ENCODE peak calls at places on chromosome 6, in four cellular contexts. V is AG20443, I is non-pigmented ciliary epithelial cell, B is NCI-H748 treated with DMSO at 0.1 percent for 48 hours. A is an unnamed sample.

GRCh38 chr6:100664274-100665040 is 199.7 kb upstream of the SIM1 start:
- DNase-seq in V (peak), I (no peak), B (peak), A (no peak)

GRCh38 chr6:36245572-36246031 is 24.3 kb upstream of the PNPLA1 start:
- DNase-seq in V (no peak), I (no peak), B (no peak), A (no peak)

GRCh38 chr6:9408718-9409117 is 973.4 kb upstream of the SLC35B3 start:
- DNase-seq in V (no peak), I (no peak), B (no peak), A (no peak)

GRCh38 chr6:126614642-126615504 is 275.0 kb downstream of the CENPW start:
- DNase-seq in V (no peak), I (no peak), B (no peak), A (no peak)

GRCh38 chr6:122200441-122200840 is 199.0 kb upstream of the HSF2 start:
- DNase-seq in V (no peak), I (no peak), B (no peak), A (no peak)

GRCh38 chr6:11650297-11650696 is 112.7 kb downstream of the TMEM170B start:
- DNase-seq in V (peak), I (peak), B (no peak), A (no peak)

GRCh38 chr6:136669299-136669699 is 119.1 kb upstream of the MAP7 start:
- DNase-seq in V (peak), I (peak), B (no peak), A (peak)

GRCh38 chr6:31114970-31115849 is 610 bp downstream of the PSORS1C1 start:
- DNase-seq in V (peak), I (no peak), B (no peak), A (peak)

GRCh38 chr6:90048191-90048969 is 154.1 kb downstream of the GJA10 start:
- DNase-seq in V (no peak), I (no peak), B (no peak), A (no peak)

GRCh38 chr6:20702366-20702765 is 168.1 kb downstream of the CDKAL1 start:
- DNase-seq in V (no peak), I (no peak), B (no peak), A (no peak)

GRCh38 chr6:21749754-21750153 is 156.2 kb downstream of the SOX4 start:
- DNase-seq in V (no peak), I (no peak), B (peak), A (no peak)

GRCh38 chr6:11606287-11606686 is 68.7 kb downstream of the TMEM170B start:
- DNase-seq in V (no peak), I (no peak), B (peak), A (no peak)

GRCh38 chr6:43934183-43934802 is 164.3 kb downstream of the VEGFA start:
- DNase-seq in V (no peak), I (no peak), B (no peak), A (no peak)

GRCh38 chr6:146914563-146915483 is 289.4 kb upstream of the STXBP5 start:
- DNase-seq in V (peak), I (peak), B (no peak), A (peak)

GRCh38 chr6:106825156-106825555 is 149.4 kb downstream of the CD24 start:
- DNase-seq in V (no peak), I (no peak), B (no peak), A (peak)

GRCh38 chr6:94953867-94954631 is 623.3 kb upstream of the MANEA start:
- DNase-seq in V (no peak), I (no peak), B (no peak), A (no peak)

GRCh38 chr6:54102239-54102638 is 9.0 kb upstream of the MLIP start:
- DNase-seq in V (no peak), I (no peak), B (peak), A (no peak)

GRCh38 chr6:55841341-55841740 is 34.0 kb downstream of the BMP5 start:
- DNase-seq in V (no peak), I (no peak), B (no peak), A (no peak)

GRCh38 chr6:55868910-55869479 is 6.4 kb downstream of the BMP5 start:
- DNase-seq in V (no peak), I (no peak), B (no peak), A (no peak)

GRCh38 chr6:106134087-106134770 is 48.1 kb downstream of the PRDM1 start:
- DNase-seq in V (no peak), I (no peak), B (no peak), A (no peak)

GRCh38 chr6:34130870-34131269 is 15.0 kb downstream of the GRM4 start:
- DNase-seq in V (peak), I (no peak), B (no peak), A (no peak)

GRCh38 chr6:147715035-147715434 is 206.5 kb downstream of the SAMD5 start:
- DNase-seq in V (no peak), I (no peak), B (no peak), A (no peak)